ENCODE peak calls at places on chromosomes 16 and 17, in nine cellular contexts. R is activated CD8-positive, alpha-beta T cell treated with anti-CD3 and anti-CD28 coated beads for 36 hours; E is hepatocyte; S is endodermal cell; G is lower leg skin; A is glutamatergic neuron; I is fibroblast of mammary gland; F is upper lobe of right lung; T is endothelial cell of umbilical vein. L is an unnamed sample.

GRCh38 chr17:82088838-82089722 is 9.0 kb downstream of the FASN start:
- DNase-seq in R (no peak), E (no peak), S (no peak), G (no peak), A (no peak), I (no peak), F (no peak), T (no peak), L (no peak)

GRCh38 chr17:44924107-44924544 is 8.8 kb upstream of the GFAP start:
- DNase-seq in R (no peak), E (no peak), S (peak), G (no peak), A (no peak), I (no peak), F (peak), T (no peak), L (no peak)

GRCh38 chr17:58344791-58345157 is 7.2 kb downstream of the SUPT4H1 start:
- DNase-seq in R (peak), E (no peak), S (peak), G (no peak), A (no peak), I (no peak), F (peak), T (no peak), L (no peak)

GRCh38 chr16:86913886-86914285 is 335.5 kb downstream of the FOXL1 start:
- DNase-seq in R (no peak), E (no peak), S (no peak), G (no peak), A (no peak), I (no peak), F (no peak), T (no peak), L (no peak)

GRCh38 chr16:56630134-56630533 is 2.3 kb upstream of the MT1M start:
- DNase-seq in R (no peak), E (no peak), S (no peak), G (no peak), A (no peak), I (no peak), F (no peak), T (no peak), L (peak)

GRCh38 chr17:62965149-62965648 is 836 bp upstream of the TANC2 start:
- DNase-seq in R (peak), E (no peak), S (no peak), G (no peak), A (no peak), I (peak), F (no peak), T (no peak), L (no peak)

GRCh38 chr17:70017112-70017511 is 57.9 kb upstream of the KCNJ16 start:
- DNase-seq in R (no peak), E (no peak), S (no peak), G (no peak), A (no peak), I (no peak), F (no peak), T (no peak), L (no peak)

GRCh38 chr17:38898812-38899348 is 26.5 kb upstream of the LASP1NB start:
- DNase-seq in R (peak), E (no peak), S (no peak), G (no peak), A (no peak), I (peak), F (peak), T (peak), L (peak)

GRCh38 chr16:19133600-19133999 is 19.8 kb downstream of the ITPRIPL2 start:
- DNase-seq in R (no peak), E (no peak), S (no peak), G (no peak), A (no peak), I (no peak), F (no peak), T (no peak), L (no peak)

GRCh38 chr17:40345161-40346034 is 19.1 kb downstream of the GJD3 start:
- DNase-seq in R (no peak), E (peak), S (peak), G (no peak), A (peak), I (peak), F (peak), T (peak), L (peak)

GRCh38 chr17:49290690-49291326 is 60.2 kb upstream of the PHOSPHO1 start:
- DNase-seq in R (peak), E (peak), S (peak), G (no peak), A (no peak), I (peak), F (no peak), T (peak), L (peak)

DNA sequence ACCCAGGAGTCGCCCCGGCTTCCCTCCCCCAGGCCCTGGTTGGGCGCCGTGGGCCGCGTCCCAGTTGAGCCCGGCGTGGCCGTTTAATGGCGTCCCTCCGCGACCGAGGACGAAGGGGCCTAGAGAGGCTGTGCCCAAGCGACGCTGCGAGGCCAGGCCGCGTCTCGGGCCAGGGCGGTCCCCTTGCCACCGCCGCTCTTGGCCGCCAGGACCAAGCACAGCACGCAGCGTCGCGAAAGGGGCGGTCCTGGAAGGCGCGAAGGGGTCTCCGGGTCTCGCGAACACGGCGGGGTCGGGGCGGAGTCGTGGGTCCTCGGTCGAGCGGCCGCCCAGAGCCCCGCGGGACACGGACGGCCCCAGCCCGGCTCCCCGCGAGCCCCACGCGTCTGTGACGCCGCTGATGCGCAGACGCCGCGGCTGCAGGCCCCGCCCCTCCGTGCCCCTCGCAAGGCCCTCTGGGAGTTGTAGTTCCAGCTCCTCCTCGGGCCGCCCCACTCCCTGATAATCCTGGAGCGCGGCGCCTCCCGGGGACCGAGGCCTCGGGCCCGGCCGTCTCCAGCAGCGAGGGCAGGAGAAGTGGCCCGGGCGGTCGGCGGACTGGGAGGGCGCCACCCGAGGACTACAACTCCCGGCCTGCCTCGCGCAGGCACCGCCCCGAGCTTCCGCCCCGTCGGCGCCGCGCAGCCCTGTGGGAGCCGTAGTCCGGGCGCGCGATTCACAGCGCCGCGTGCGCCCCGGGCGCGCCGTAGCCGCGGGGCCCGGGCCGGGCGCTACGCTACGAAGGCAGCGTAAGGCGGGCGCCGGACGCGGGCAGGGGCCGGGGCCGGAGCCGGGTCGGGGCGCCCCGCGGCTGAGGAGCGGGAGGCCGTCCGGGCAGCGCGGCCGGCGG is at the start of gene CAPN15:
- DNase-seq in R (peak), E (peak), S (peak), G (peak), A (peak), I (peak), F (peak), T (peak), L (peak)
- TF ChIP-seq CTCF in R (peak), E (no peak), S (peak), G (no peak), A (peak), I (no peak), F (peak), T (no peak), L (no peak)

GRCh38 chr17:60230358-60230757 is 80.6 kb downstream of the CA4 start:
- DNase-seq in R (no peak), E (no peak), S (no peak), G (no peak), A (no peak), I (peak), F (no peak), T (no peak), L (no peak)
- TF ChIP-seq CTCF in R (no peak), E (no peak), S (no peak), G (no peak), A (no peak), I (no peak), F (no peak), T (no peak), L (no peak)

GRCh38 chr17:47254403-47254943 is 846 bp downstream of the ITGB3 start:
- DNase-seq in R (no peak), E (no peak), S (peak), G (no peak), A (no peak), I (no peak), F (no peak), T (no peak), L (no peak)
- TF ChIP-seq CTCF in R (no peak), E (no peak), S (no peak), G (no peak), A (no peak), I (no peak), F (no peak), T (no peak), L (no peak)

GRCh38 chr16:78390828-78391227 is 291.4 kb downstream of the WWOX start:
- DNase-seq in R (no peak), E (no peak), S (no peak), G (no peak), A (no peak), I (no peak), F (no peak), T (no peak), L (no peak)

GRCh38 chr16:78392585-78393195 is 293.2 kb downstream of the WWOX start:
- DNase-seq in R (no peak), E (no peak), S (no peak), G (no peak), A (no peak), I (no peak), F (no peak), T (no peak), L (no peak)

GRCh38 chr16:78396673-78397072 is 297.2 kb downstream of the WWOX start:
- DNase-seq in R (no peak), E (no peak), S (no peak), G (no peak), A (no peak), I (no peak), F (no peak), T (no peak), L (no peak)

GRCh38 chr16:78395035-78395434 is 295.6 kb downstream of the WWOX start:
- DNase-seq in R (no peak), E (no peak), S (no peak), G (no peak), A (no peak), I (no peak), F (no peak), T (no peak), L (no peak)

GRCh38 chr16:78396046-78396445 is 296.6 kb downstream of the WWOX start:
- DNase-seq in R (no peak), E (no peak), S (no peak), G (no peak), A (no peak), I (no peak), F (no peak), T (no peak), L (no peak)
- TF ChIP-seq CTCF in R (peak), E (no peak), S (peak), G (no peak), A (peak), I (peak), F (peak), T (no peak), L (no peak)

GRCh38 chr16:27222499-27223225 is 19.3 kb downstream of the KDM8 start:
- DNase-seq in R (no peak), E (no peak), S (no peak), G (peak), A (no peak), I (peak), F (no peak), T (no peak), L (peak)
- TF ChIP-seq CTCF in R (no peak), E (no peak), S (no peak), G (no peak), A (no peak), I (no peak), F (peak), T (no peak), L (no peak)